ENCODE peak calls at places on chromosomes 12 and 14, in nine cellular contexts. I, X, U, G, K, M, E, Q and A are unnamed samples.

GRCh38 chr12:67354966-67355365 is 85.8 kb downstream of the CAND1 start:
- DNase-seq in E (no peak), U (no peak), Q (no peak), K (no peak), X (no peak), I (peak; percentile 49), M (no peak), G (no peak), A (no peak)

GRCh38 chr14:88559852-88560251 is 3.0 kb upstream of the ZC3H14 start:
- DNase-seq in M (peak; percentile 52), X (no peak), Q (peak; percentile 64), U (no peak), I (peak; percentile 82), G (no peak), E (no peak), K (no peak), A (no peak)

GRCh38 chr12:89918172-89918880 is 209.7 kb upstream of the ATP2B1 start:
- DNase-seq in E (no peak), M (no peak), K (no peak), Q (no peak), I (no peak), X (no peak), G (no peak), U (no peak), A (no peak)

GRCh38 chr12:57737467-57738141 is 938 bp downstream of the AGAP2 start:
- DNase-seq in U (no peak), E (no peak), G (no peak), M (no peak), X (no peak), I (peak; percentile 57), K (no peak), Q (no peak), A (no peak)

GRCh38 chr14:64725360-64725815 is 21.2 kb downstream of the PLEKHG3 start:
- DNase-seq in Q (no peak), X (no peak), U (no peak), M (no peak), K (no peak), E (no peak), G (peak; percentile 10), I (no peak), A (no peak)

GRCh38 chr12:92719674-92720073 is 16.9 kb downstream of the PLEKHG7 start:
- DNase-seq in K (no peak), I (peak; percentile 64), G (no peak), M (no peak), U (peak; percentile 35), Q (no peak), E (peak; percentile 35), X (no peak), A (no peak)

GRCh38 chr12:77122236-77122635 is 56.9 kb upstream of the E2F7 start:
- DNase-seq in Q (peak; percentile 96), M (no peak), E (no peak), I (peak; percentile 95), X (no peak), U (no peak), K (no peak), G (no peak), A (peak; percentile 90)

GRCh38 chr14:69979882-69980281 is 100.7 kb downstream of the SMOC1 start:
- DNase-seq in G (no peak), Q (no peak), X (no peak), K (no peak), I (no peak), U (no peak), M (no peak), E (no peak), A (no peak)

GRCh38 chr12:127550271-127550670 is 716.7 kb upstream of the TMEM132C start:
- DNase-seq in E (no peak), U (no peak), I (peak; percentile 70), K (no peak), X (no peak), G (no peak), Q (peak; percentile 74), M (no peak), A (peak; percentile 21)

GRCh38 chr12:130444986-130445385 is 107.3 kb downstream of the PIWIL1 start:
- DNase-seq in G (peak; percentile 3), M (no peak), I (no peak), U (no peak), Q (no peak), K (no peak), X (no peak), E (no peak), A (no peak)

GRCh38 chr12:6527711-6528110 is 6.6 kb upstream of the GAPDH start:
- DNase-seq in K (no peak), G (no peak), I (no peak), M (no peak), E (no peak), U (no peak), X (no peak), Q (no peak), A (no peak)

GRCh38 chr12:49864817-49865090 is 21.8 kb upstream of the BCDIN3D start:
- DNase-seq in X (no peak), M (no peak), Q (no peak), U (no peak), I (no peak), G (no peak), E (no peak), K (no peak), A (no peak)

GRCh38 chr14:38101679-38102078 is 106.0 kb upstream of the SSTR1 start:
- DNase-seq in U (no peak), E (no peak), X (no peak), M (no peak), Q (no peak), K (no peak), I (no peak), G (no peak), A (no peak)

GRCh38 chr12:12449533-12450025 is 92.7 kb downstream of the BORCS5 start:
- DNase-seq in X (no peak), M (no peak), K (peak; percentile 60), E (no peak), I (peak; percentile 33), G (peak; percentile 44), Q (no peak), U (peak; percentile 64), A (no peak)

DNA sequence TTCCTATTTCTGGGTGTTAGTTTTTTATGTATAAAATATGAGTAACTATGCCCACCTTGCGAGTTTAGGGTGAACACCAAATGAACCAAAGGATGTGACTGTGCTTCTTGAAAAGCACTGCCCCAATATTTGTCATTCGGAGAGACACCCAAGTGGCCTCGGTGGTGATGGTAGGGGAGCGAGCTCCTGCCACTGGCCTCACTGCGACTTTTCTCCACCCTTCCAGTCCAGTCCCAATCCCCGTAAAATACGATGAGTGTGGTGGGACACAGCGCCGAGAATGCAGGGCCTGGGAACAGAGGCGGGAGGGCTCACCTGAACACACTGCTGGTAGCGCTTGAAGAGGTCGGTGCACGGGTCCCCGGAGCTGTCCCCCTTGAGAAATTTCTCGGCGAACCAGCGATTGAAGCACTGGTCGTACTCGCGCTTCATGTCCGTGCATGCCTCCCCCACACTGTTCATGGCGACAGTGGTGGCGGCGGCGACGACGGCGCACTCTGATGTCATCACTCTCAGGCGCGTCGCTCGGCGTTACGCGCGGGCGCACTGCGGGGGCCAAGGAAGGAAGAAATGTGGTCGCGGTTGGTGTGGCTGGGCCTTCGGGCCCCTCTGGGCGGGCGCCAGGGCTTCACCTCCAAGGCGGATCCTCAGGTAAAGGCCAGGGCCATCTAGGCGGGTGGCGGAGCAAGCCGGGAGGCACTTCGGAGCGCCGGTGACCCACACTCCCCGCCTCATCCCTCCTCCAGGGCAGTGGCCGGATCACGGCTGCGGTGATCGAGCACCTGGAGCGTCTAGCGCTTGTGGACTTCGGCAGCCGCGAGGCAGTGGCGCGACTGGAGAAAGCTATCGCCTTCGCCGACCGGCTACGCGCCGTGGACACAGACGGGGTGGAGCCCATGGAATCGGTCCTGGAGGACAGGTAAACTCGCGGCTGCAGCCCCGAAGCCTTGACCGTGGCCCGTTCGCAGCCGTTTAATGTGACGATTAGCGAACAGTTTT is at the start of the genes GATC and TRIAP1:
- DNase-seq in G (peak; percentile 83), U (peak; percentile 84), X (peak; percentile 88), M (peak; percentile 46), E (peak; percentile 83), Q (peak; percentile 80), I (peak; percentile 95), K (peak; percentile 86), A (no peak)
- TF ChIP-seq CTCF in G (no peak), U (no peak), X (no peak), M (no peak), E (no peak), Q (no peak), I (no peak), K (no peak), A (no peak)

DNA sequence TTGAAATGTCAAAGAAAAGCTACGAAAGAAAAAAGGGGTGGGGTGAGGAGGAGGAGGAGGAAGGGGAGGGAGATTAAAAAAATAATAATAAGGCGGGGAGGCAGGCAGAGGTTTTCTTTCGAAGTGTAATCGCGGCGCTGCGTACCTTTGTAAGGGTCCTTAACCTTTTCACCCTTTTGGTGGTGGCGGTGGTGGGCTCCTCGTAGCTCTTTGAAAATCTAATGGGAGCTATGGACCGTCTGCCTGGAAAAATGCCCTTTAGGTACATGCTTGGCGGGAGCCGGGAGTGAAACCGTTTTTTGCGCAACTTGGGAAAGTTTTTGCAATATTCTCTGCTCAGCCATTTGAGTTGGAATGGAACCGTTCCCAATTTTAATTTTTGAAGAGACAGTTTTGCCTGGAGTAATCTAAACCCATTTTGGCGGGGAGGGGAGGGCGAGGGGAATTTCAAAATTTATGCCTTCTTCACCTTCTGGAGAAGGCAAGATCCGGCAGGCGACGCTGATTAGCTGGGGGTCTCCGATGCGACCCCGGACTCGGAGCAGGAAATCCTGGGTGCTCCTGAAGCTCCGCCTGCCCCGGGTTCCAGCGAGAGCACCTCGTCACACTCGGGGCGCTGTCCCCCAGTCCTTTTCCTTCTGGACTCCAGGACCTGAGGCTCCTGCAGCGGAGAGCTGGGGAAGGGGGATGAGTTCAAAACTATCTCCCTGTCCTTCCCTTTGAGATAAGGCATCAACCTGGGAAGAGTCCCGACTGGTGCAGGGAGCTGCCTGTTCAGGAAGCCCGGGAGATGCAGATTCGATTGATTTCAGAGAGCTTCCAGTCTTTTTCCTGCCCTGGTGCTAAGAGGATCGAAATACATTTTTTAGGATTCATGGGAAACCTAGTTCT is 74.6 kb upstream of the TBX5 start:
- DNase-seq in Q (no peak), E (no peak), U (no peak), K (no peak), I (peak; percentile 75), X (no peak), M (no peak), G (peak; percentile 31), A (no peak)
- H3K4me3 ChIP-seq in Q (peak overlapping the region; percentile 20), E (no peak overlapping the region), U (no peak overlapping the region), K (peak overlapping the region; percentile 32), I (peak overlapping the region; percentile 66), X (no peak overlapping the region), M (peak overlapping the region; percentile 35), G (no peak overlapping the region), A (peak overlapping the region; percentile 33)

GRCh38 chr14:46488374-46488773 is 163.2 kb downstream of the RPL10L start:
- DNase-seq in K (no peak), E (no peak), X (no peak), G (no peak), I (no peak), M (no peak), U (no peak), Q (no peak), A (no peak)

GRCh38 chr14:46487582-46488350 is 163.8 kb downstream of the RPL10L start:
- DNase-seq in G (no peak), M (no peak), Q (no peak), E (no peak), I (no peak), U (no peak), X (no peak), K (no peak), A (no peak)

GRCh38 chr14:46490150-46490769 is 161.3 kb downstream of the RPL10L start:
- DNase-seq in I (no peak), M (no peak), X (peak; percentile 46), U (no peak), E (no peak), K (no peak), Q (no peak), G (no peak), A (no peak)
- TF ChIP-seq CTCF in I (no peak), M (peak; percentile 2), X (peak; percentile 29), U (no peak), E (no peak), K (peak; percentile 9), Q (peak; percentile 20), G (peak; percentile 26), A (no peak)

GRCh38 chr14:96256420-96256819 is 410 bp downstream of the BDKRB1 start:
- DNase-seq in E (no peak), M (no peak), U (no peak), Q (no peak), X (no peak), K (no peak), G (no peak), I (peak; percentile 54), A (no peak)
- H3K4me3 ChIP-seq in E (no peak overlapping the region), M (peak overlapping the region; percentile 38), U (no peak overlapping the region), Q (no peak overlapping the region), X (no peak overlapping the region), K (no peak overlapping the region), G (no peak overlapping the region), I (peak overlapping the region; percentile 44), A (peak overlapping the region; percentile 56)